ENCODE peak calls at places on chromosome 13, in ten cellular contexts. One of them, this sample, is unnamed.

GRCh38 chr13:113552786-113553540 is 31.6 kb upstream of the TFDP1 start:
- DNase-seq in LoVo: no peak
- DNase-seq in fibroblast of villous mesenchyme: no peak
- DNase-seq in NCI-H1105: no peak
- DNase-seq in stimulated activated CD8-positive, alpha-beta memory T cell treated with anti-CD3 and anti-CD28 coated beads, Interleukin-7, amount 100 ng/mL, for 4 hours: no peak
- DNase-seq in GM13977: no peak
- DNase-seq in amygdala: no peak
- DNase-seq in activated naive CD4-positive, alpha-beta T cell treated with anti-CD3 and anti-CD28 coated beads for 36 hours: no peak
- DNase-seq in AG09319: no peak
- DNase-seq in HAP-1: no peak
- DNase-seq in this sample: no peak

GRCh38 chr13:28568286-28568685 is 73.4 kb upstream of the FLT1 start:
- DNase-seq in HAP-1: no peak
- DNase-seq in GM13977: no peak
- DNase-seq in AG09319: no peak
- DNase-seq in NCI-H1105: peak; percentile 6
- DNase-seq in fibroblast of villous mesenchyme: peak; percentile 65
- DNase-seq in stimulated activated CD8-positive, alpha-beta memory T cell treated with anti-CD3 and anti-CD28 coated beads, Interleukin-7, amount 100 ng/mL, for 4 hours: no peak
- DNase-seq in activated naive CD4-positive, alpha-beta T cell treated with anti-CD3 and anti-CD28 coated beads for 36 hours: no peak
- DNase-seq in amygdala: peak; percentile 8
- DNase-seq in LoVo: no peak
- DNase-seq in this sample: no peak

GRCh38 chr13:94556646-94557045 is 39.3 kb downstream of the TGDS start:
- DNase-seq in LoVo: no peak
- DNase-seq in HAP-1: no peak
- DNase-seq in GM13977: no peak
- DNase-seq in AG09319: no peak
- DNase-seq in stimulated activated CD8-positive, alpha-beta memory T cell treated with anti-CD3 and anti-CD28 coated beads, Interleukin-7, amount 100 ng/mL, for 4 hours: no peak
- DNase-seq in activated naive CD4-positive, alpha-beta T cell treated with anti-CD3 and anti-CD28 coated beads for 36 hours: no peak
- DNase-seq in fibroblast of villous mesenchyme: peak; percentile 7
- DNase-seq in NCI-H1105: no peak
- DNase-seq in amygdala: no peak
- DNase-seq in this sample: no peak

GRCh38 chr13:76879211-76879875 is 6.9 kb downstream of the KCTD12 start:
- DNase-seq in HAP-1: no peak
- DNase-seq in fibroblast of villous mesenchyme: peak; percentile 89
- DNase-seq in NCI-H1105: no peak
- DNase-seq in stimulated activated CD8-positive, alpha-beta memory T cell treated with anti-CD3 and anti-CD28 coated beads, Interleukin-7, amount 100 ng/mL, for 4 hours: peak; percentile 65
- DNase-seq in activated naive CD4-positive, alpha-beta T cell treated with anti-CD3 and anti-CD28 coated beads for 36 hours: peak; percentile 86
- DNase-seq in LoVo: peak; percentile 19
- DNase-seq in GM13977: peak; percentile 63
- DNase-seq in AG09319: no peak
- DNase-seq in amygdala: no peak
- DNase-seq in this sample: peak; percentile 60

GRCh38 chr13:83085186-83085900 is 796.9 kb downstream of the SLITRK1 start:
- DNase-seq in activated naive CD4-positive, alpha-beta T cell treated with anti-CD3 and anti-CD28 coated beads for 36 hours: no peak
- DNase-seq in amygdala: no peak
- DNase-seq in HAP-1: no peak
- DNase-seq in LoVo: no peak
- DNase-seq in stimulated activated CD8-positive, alpha-beta memory T cell treated with anti-CD3 and anti-CD28 coated beads, Interleukin-7, amount 100 ng/mL, for 4 hours: no peak
- DNase-seq in NCI-H1105: no peak
- DNase-seq in AG09319: peak; percentile 5
- DNase-seq in GM13977: no peak
- DNase-seq in fibroblast of villous mesenchyme: peak; percentile 2
- DNase-seq in this sample: no peak

GRCh38 chr13:60645552-60646138 is 248.6 kb downstream of the TDRD3 start:
- DNase-seq in stimulated activated CD8-positive, alpha-beta memory T cell treated with anti-CD3 and anti-CD28 coated beads, Interleukin-7, amount 100 ng/mL, for 4 hours: no peak
- DNase-seq in AG09319: no peak
- DNase-seq in HAP-1: no peak
- DNase-seq in activated naive CD4-positive, alpha-beta T cell treated with anti-CD3 and anti-CD28 coated beads for 36 hours: no peak
- DNase-seq in amygdala: no peak
- DNase-seq in fibroblast of villous mesenchyme: no peak
- DNase-seq in LoVo: no peak
- DNase-seq in GM13977: no peak
- DNase-seq in NCI-H1105: no peak
- DNase-seq in this sample: no peak

GRCh38 chr13:113852536-113853517 is 11.0 kb downstream of the GAS6 start:
- DNase-seq in fibroblast of villous mesenchyme: no peak
- DNase-seq in activated naive CD4-positive, alpha-beta T cell treated with anti-CD3 and anti-CD28 coated beads for 36 hours: no peak
- DNase-seq in amygdala: no peak
- DNase-seq in stimulated activated CD8-positive, alpha-beta memory T cell treated with anti-CD3 and anti-CD28 coated beads, Interleukin-7, amount 100 ng/mL, for 4 hours: no peak
- DNase-seq in AG09319: no peak
- DNase-seq in HAP-1: no peak
- DNase-seq in LoVo: no peak
- DNase-seq in GM13977: no peak
- DNase-seq in NCI-H1105: no peak
- DNase-seq in this sample: no peak

GRCh38 chr13:103282571-103283450 is 216.6 kb upstream of the SLC10A2 start:
- DNase-seq in amygdala: no peak
- DNase-seq in HAP-1: no peak
- DNase-seq in fibroblast of villous mesenchyme: peak; percentile 45
- DNase-seq in AG09319: no peak
- DNase-seq in activated naive CD4-positive, alpha-beta T cell treated with anti-CD3 and anti-CD28 coated beads for 36 hours: no peak
- DNase-seq in NCI-H1105: no peak
- DNase-seq in stimulated activated CD8-positive, alpha-beta memory T cell treated with anti-CD3 and anti-CD28 coated beads, Interleukin-7, amount 100 ng/mL, for 4 hours: no peak
- DNase-seq in GM13977: no peak
- DNase-seq in LoVo: peak; percentile 21
- DNase-seq in this sample: no peak

GRCh38 chr13:40060318-40061007 is 405.0 kb downstream of the COG6 start:
- DNase-seq in fibroblast of villous mesenchyme: peak; percentile 80
- DNase-seq in LoVo: peak; percentile 6
- DNase-seq in activated naive CD4-positive, alpha-beta T cell treated with anti-CD3 and anti-CD28 coated beads for 36 hours: peak; percentile 49
- DNase-seq in AG09319: no peak
- DNase-seq in amygdala: peak; percentile 48
- DNase-seq in GM13977: peak; percentile 29
- DNase-seq in NCI-H1105: peak; percentile 79
- DNase-seq in stimulated activated CD8-positive, alpha-beta memory T cell treated with anti-CD3 and anti-CD28 coated beads, Interleukin-7, amount 100 ng/mL, for 4 hours: no peak
- DNase-seq in HAP-1: no peak
- DNase-seq in this sample: no peak

GRCh38 chr13:62212246-62212645 is 796.6 kb upstream of the PCDH20 start:
- DNase-seq in activated naive CD4-positive, alpha-beta T cell treated with anti-CD3 and anti-CD28 coated beads for 36 hours: no peak
- DNase-seq in AG09319: no peak
- DNase-seq in amygdala: no peak
- DNase-seq in LoVo: no peak
- DNase-seq in HAP-1: no peak
- DNase-seq in stimulated activated CD8-positive, alpha-beta memory T cell treated with anti-CD3 and anti-CD28 coated beads, Interleukin-7, amount 100 ng/mL, for 4 hours: no peak
- DNase-seq in GM13977: no peak
- DNase-seq in fibroblast of villous mesenchyme: no peak
- DNase-seq in NCI-H1105: no peak
- DNase-seq in this sample: no peak

This sample was measured in NK-92 treated with Interleukin-12 subunit alpha and Interleukin-12 subunit beta, amount 100 ng/mL, for 24 hours.